ENCODE peak calls at places on chromosomes 12 and 14, in five cellular contexts. G is iPS DF 19.7; L is activated naive CD8-positive, alpha-beta T cell treated with anti-CD3 and anti-CD28 coated beads, Interleukin-2, amount 10 ng/mL, durations not matched to agents 7 days and 5 days; C is stimulated activated CD4-positive, alpha-beta T cell treated with anti-CD3 and anti-CD28 coated beads, Interleukin-4, amount 100 ng/mL, for 4 hours; O is AG08396. E is an unnamed sample.

GRCh38 chr14:104496095-104496494 is 83.5 kb upstream of the C14orf180 start:
- DNase-seq in G (no peak), L (no peak), C (no peak), O (no peak), E (no peak)

GRCh38 chr12:124512667-124513296 is 54.6 kb downstream of the NCOR2 start:
- DNase-seq in G (peak), L (no peak), C (no peak), O (peak), E (peak)

GRCh38 chr14:101362529-101363260 is 198.6 kb upstream of the DIO3 start:
- DNase-seq in G (no peak), L (no peak), C (no peak), O (no peak), E (no peak)

GRCh38 chr14:102187583-102188001 is 47.9 kb downstream of the WDR20 start:
- DNase-seq in G (no peak), L (no peak), C (no peak), O (no peak), E (no peak)

GRCh38 chr14:71175491-71175890 is 268.2 kb downstream of the PCNX1 start:
- DNase-seq in G (no peak), L (no peak), C (no peak), O (no peak), E (no peak)

GRCh38 chr14:91143862-91144261 is 30.0 kb downstream of the DGLUCY start:
- DNase-seq in G (no peak), L (no peak), C (no peak), O (no peak), E (peak)

GRCh38 chr14:74932401-74932901 is 9.4 kb upstream of the RPS6KL1 start:
- DNase-seq in G (no peak), L (no peak), C (no peak), O (no peak), E (no peak)

GRCh38 chr14:103279129-103280025 is 54.7 kb upstream of the EIF5 start:
- DNase-seq in G (no peak), L (no peak), C (no peak), O (no peak), E (no peak)

GRCh38 chr12:108828774-108829173 is 28.6 kb downstream of the SSH1 start:
- DNase-seq in G (no peak), L (no peak), C (no peak), O (no peak), E (no peak)

GRCh38 chr12:67742461-67742860 is 93.9 kb downstream of the DYRK2 start:
- DNase-seq in G (no peak), L (no peak), C (no peak), O (no peak), E (no peak)

GRCh38 chr14:89176090-89176757 is 240.8 kb downstream of the FOXN3 start:
- DNase-seq in G (no peak), L (no peak), C (no peak), O (no peak), E (no peak)

GRCh38 chr14:42140831-42141279 is 534.2 kb downstream of the LRFN5 start:
- DNase-seq in G (no peak), L (no peak), C (no peak), O (peak), E (no peak)

GRCh38 chr12:10562306-10562933 is 51.0 kb downstream of the MAGOHB start:
- DNase-seq in G (no peak), L (no peak), C (no peak), O (peak), E (no peak)

GRCh38 chr12:92186038-92186470 is 40.4 kb upstream of the BTG1 start:
- DNase-seq in G (no peak), L (no peak), C (no peak), O (no peak), E (no peak)

GRCh38 chr14:75861161-75861621 is 120.6 kb downstream of the TGFB3 start:
- DNase-seq in G (no peak), L (no peak), C (no peak), O (peak), E (no peak)

GRCh38 chr12:53726946-53727309 is 324 bp downstream of the CALCOCO1 start:
- DNase-seq in G (no peak), L (no peak), C (no peak), O (no peak), E (no peak)

GRCh38 chr12:45622210-45622937 is 107.1 kb upstream of the ARID2 start:
- DNase-seq in G (no peak), L (no peak), C (no peak), O (no peak), E (no peak)

GRCh38 chr12:68352067-68352466 is 19.9 kb upstream of the MDM1 start:
- DNase-seq in G (no peak), L (no peak), C (no peak), O (no peak), E (no peak)

GRCh38 chr12:2291182-2291832 is 238.5 kb downstream of the CACNA1C start:
- DNase-seq in G (no peak), L (no peak), C (no peak), O (no peak), E (no peak)

GRCh38 chr12:1660304-1661187 is 30.3 kb upstream of the ADIPOR2 start:
- DNase-seq in G (no peak), L (peak), C (peak), O (no peak), E (peak)

GRCh38 chr12:61915420-61915819 is 344.8 kb upstream of the USP15 start:
- DNase-seq in G (no peak), L (no peak), C (no peak), O (no peak), E (no peak)

GRCh38 chr14:103545219-103545914 is 16.4 kb downstream of the TRMT61A start:
- DNase-seq in G (no peak), L (no peak), C (no peak), O (no peak), E (no peak)